ENCODE peak calls at places on chromosomes 2 and 18, in four cellular contexts. V, X, D and R are unnamed samples.
A peak's percentile ranks its signal among the peaks of the same experiment; 100 is the strongest.

GRCh38 chr2:13014783-13015182 is 298.0 kb downstream of the TRIB2 start:
- DNase-seq in V (no peak), X (no peak), D (no peak), R (no peak)

GRCh38 chr2:66508358-66509071 is 73.6 kb downstream of the MEIS1 start:
- DNase-seq in V (no peak), X (no peak), D (no peak), R (no peak)

GRCh38 chr18:13471971-13472628 is 253.5 kb downstream of the LDLRAD4 start:
- DNase-seq in V (no peak), X (no peak), D (peak; percentile 49), R (no peak)

GRCh38 chr2:142965464-142965863 is 88.0 kb downstream of the KYNU start:
- DNase-seq in V (no peak), X (no peak), D (no peak), R (no peak)

GRCh38 chr18:46892842-46893241 is 24.5 kb downstream of the PIAS2 start:
- DNase-seq in V (no peak), X (no peak), D (no peak), R (no peak)

GRCh38 chr18:33987206-33987605 is 237.5 kb downstream of the NOL4 start:
- DNase-seq in V (no peak), X (no peak), D (no peak), R (no peak)

GRCh38 chr2:120314656-120315366 is 31.1 kb upstream of the INHBB start:
- DNase-seq in V (no peak), X (no peak), D (no peak), R (no peak)

GRCh38 chr2:30514134-30514860 is 67.3 kb downstream of the LCLAT1 start:
- DNase-seq in V (no peak), X (peak; percentile 41), D (peak; percentile 16), R (no peak)

GRCh38 chr2:186496401-186496800 is 10.3 kb downstream of the ZC3H15 start:
- DNase-seq in V (peak; percentile 6), X (no peak), D (no peak), R (no peak)

GRCh38 chr2:114068438-114068837 is 178.5 kb downstream of the ACTR3 start:
- DNase-seq in V (no peak), X (no peak), D (no peak), R (no peak)

GRCh38 chr18:61580061-61580460 is 246.8 kb downstream of the CDH20 start:
- DNase-seq in V (no peak), X (no peak), D (no peak), R (no peak)

GRCh38 chr2:179460101-179460500 is 195.5 kb upstream of the SESTD1 start:
- DNase-seq in V (no peak), X (no peak), D (no peak), R (no peak)

GRCh38 chr18:27763936-27764335 is 413.0 kb downstream of the CDH2 start:
- DNase-seq in V (no peak), X (no peak), D (no peak), R (no peak)

GRCh38 chr2:149180226-149180875 is 141.9 kb downstream of the LYPD6B start:
- DNase-seq in V (no peak), X (no peak), D (no peak), R (no peak)

GRCh38 chr2:33236457-33236856 is 240.0 kb upstream of the RASGRP3 start:
- DNase-seq in V (no peak), X (no peak), D (no peak), R (no peak)

GRCh38 chr18:36501100-36501499 is 203.6 kb downstream of the FHOD3 start:
- DNase-seq in V (no peak), X (no peak), D (no peak), R (no peak)

GRCh38 chr2:24597181-24597870 is 106.3 kb downstream of the NCOA1 start:
- DNase-seq in V (no peak), X (no peak), D (no peak), R (no peak)